ENCODE peak calls at places on chromosomes 4 and X, in six cellular contexts. D is HCT116, A is stomach, L is fibroblast of lung, R is pancreas, B is lung. J is an unnamed sample.

GRCh38 chr4:183399166-183399565 is 45.3 kb upstream of the CDKN2AIP start:
- DNase-seq in L (no peak), A (no peak), R (no peak), B (no peak), D (no peak), J (no peak)

GRCh38 chrX:80285131-80285773 is 135.0 kb upstream of the TENT5D start:
- DNase-seq in A (no peak), L (no peak), B (no peak), D (no peak), R (no peak), J (no peak)

GRCh38 chr4:176323511-176324160 is 3.9 kb downstream of the SPCS3 start:
- DNase-seq in B (no peak), L (peak; percentile 29), D (no peak), A (no peak), R (no peak), J (no peak)

GRCh38 chr4:148305749-148306148 is 136.5 kb downstream of the NR3C2 start:
- DNase-seq in B (no peak), A (no peak), L (no peak), D (no peak), R (no peak), J (no peak)

GRCh38 chrX:71671938-71672337 is 4.6 kb downstream of the LOC101059915 start:
- DNase-seq in D (no peak), A (no peak), L (no peak), R (no peak), B (no peak), J (no peak)

GRCh38 chr4:133146574-133147198 is 2.4 kb upstream of the PCDH10 start:
- DNase-seq in L (peak; percentile 77), A (no peak), D (no peak), B (no peak), R (no peak), J (no peak)

GRCh38 chr4:76657443-76657842 is 222.4 kb downstream of the SHROOM3 start:
- DNase-seq in B (no peak), R (no peak), A (no peak), D (no peak), L (no peak), J (no peak)

GRCh38 chr4:126965876-126966275 is 666.9 kb upstream of the INTU start:
- DNase-seq in B (no peak), A (no peak), L (no peak), D (no peak), R (no peak), J (no peak)

GRCh38 chr4:71187399-71188196 is 151.2 kb upstream of the SLC4A4 start:
- DNase-seq in A (peak; percentile 60), B (peak; percentile 50), R (peak; percentile 49), D (no peak), L (peak; percentile 51), J (peak; percentile 75)

GRCh38 chr4:139767168-139767567 is 101.5 kb downstream of the MGST2 start:
- DNase-seq in D (no peak), L (no peak), R (no peak), A (no peak), B (no peak), J (no peak)

GRCh38 chr4:122044496-122044895 is 92.6 kb upstream of the TRPC3 start:
- DNase-seq in D (no peak), A (no peak), R (no peak), B (no peak), L (no peak), J (no peak)

GRCh38 chrX:115362334-115363095 is 73.0 kb downstream of the LUZP4 start:
- DNase-seq in L (peak; percentile 63), D (no peak), A (no peak), R (no peak), B (no peak), J (no peak)

GRCh38 chr4:1043658-1044468 is 32.4 kb downstream of the FGFRL1 start:
- DNase-seq in B (peak; percentile 89), R (peak; percentile 71), D (peak; percentile 93), A (peak; percentile 77), L (peak; percentile 99), J (peak; percentile 87)

GRCh38 chr4:145034727-145035211 is 63.2 kb downstream of the ANAPC10 start:
- DNase-seq in R (no peak), L (peak; percentile 72), A (no peak), B (no peak), D (peak; percentile 55), J (no peak)

GRCh38 chr4:137514401-137515116 is 17.7 kb downstream of the PCDH18 start:
- DNase-seq in R (no peak), D (no peak), B (no peak), A (no peak), L (no peak), J (no peak)

GRCh38 chrX:50618788-50619558 is 148.3 kb upstream of the DGKK start:
- DNase-seq in R (no peak), B (no peak), D (no peak), L (no peak), A (no peak), J (no peak)

GRCh38 chr4:164866817-164867490 is 10.0 kb upstream of the APELA start:
- DNase-seq in D (no peak), L (no peak), B (no peak), A (no peak), R (no peak), J (no peak)

GRCh38 chrX:10660171-10660570 is 39.8 kb upstream of the MID1 start:
- DNase-seq in D (no peak), L (no peak), B (no peak), A (no peak), R (no peak), J (no peak)

GRCh38 chr4:93414041-93414440 is 414.5 kb upstream of the ATOH1 start:
- DNase-seq in R (no peak), B (no peak), D (no peak), A (no peak), L (no peak), J (no peak)

GRCh38 chr4:166014411-166014810 is 141.4 kb downstream of the TLL1 start:
- DNase-seq in L (no peak), B (no peak), D (no peak), A (no peak), R (no peak), J (no peak)

GRCh38 chr4:148288448-148288847 is 153.8 kb downstream of the NR3C2 start:
- DNase-seq in A (peak; percentile 55), L (no peak), D (no peak), R (peak; percentile 36), B (no peak), J (no peak)

GRCh38 chr4:167885071-167885470 is 207.3 kb upstream of the ANXA10 start:
- DNase-seq in D (no peak), L (no peak), R (no peak), B (no peak), A (no peak), J (no peak)

GRCh38 chr4:167883271-167883670 is 209.1 kb upstream of the ANXA10 start:
- DNase-seq in L (no peak), D (no peak), B (no peak), A (no peak), R (no peak), J (no peak)

GRCh38 chr4:167887726-167888125 is 204.6 kb upstream of the ANXA10 start:
- DNase-seq in B (no peak), A (no peak), R (no peak), D (no peak), L (no peak), J (no peak)

GRCh38 chr4:167890226-167890625 is 202.1 kb upstream of the ANXA10 start:
- DNase-seq in D (no peak), B (no peak), A (no peak), L (peak; percentile 25), R (no peak), J (no peak)

DNA sequence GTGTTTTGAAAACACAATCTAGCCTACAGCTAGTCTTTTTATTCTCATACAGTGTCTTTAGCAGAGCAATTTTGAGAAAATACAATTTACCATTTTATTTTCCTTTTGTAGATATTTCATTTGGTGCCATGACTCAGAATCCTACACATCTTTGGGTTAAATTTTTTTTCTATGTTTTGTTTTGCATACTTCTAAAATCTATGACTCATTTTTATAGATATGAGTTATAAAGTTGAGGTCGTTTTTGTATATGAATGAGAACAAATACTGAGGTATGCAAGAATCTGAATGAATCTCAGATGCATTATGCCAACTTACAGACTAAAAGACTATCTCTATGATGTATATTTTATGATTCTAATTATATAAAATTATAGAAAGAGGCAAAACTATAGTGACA is 206.5 kb upstream of the ANXA10 start:
- DNase-seq in L (peak; percentile 36), D (no peak), R (no peak), A (no peak), B (no peak), J (no peak)
- H3K27ac ChIP-seq in L (no peak overlapping the region), D (no peak overlapping the region), R (no peak overlapping the region), A (no peak overlapping the region), B (no peak overlapping the region), J (no peak overlapping the region)

GRCh38 chr4:91688413-91688812 is 615.4 kb upstream of the GRID2 start:
- DNase-seq in R (no peak), D (peak; percentile 26), A (no peak), B (no peak), L (no peak), J (no peak)
- H3K9me3 ChIP-seq in R (no peaks in the 10 kb centered on the region), D (no peaks in the 10 kb centered on the region), A (no peaks in the 10 kb centered on the region), B (peaks cover 3% of the 10 kb centered on the region), L (no peaks in the 10 kb centered on the region), J (no peaks in the 10 kb centered on the region)

GRCh38 chr4:55903577-55903976 is 45.2 kb upstream of the CEP135 start:
- DNase-seq in A (no peak), B (no peak), R (no peak), L (no peak), D (no peak), J (no peak)

GRCh38 chr4:55906999-55907398 is 41.7 kb upstream of the CEP135 start:
- DNase-seq in L (no peak), B (no peak), A (no peak), R (no peak), D (peak; percentile 64), J (no peak)

GRCh38 chr4:55902677-55903076 is 46.1 kb upstream of the CEP135 start:
- DNase-seq in D (no peak), A (no peak), R (no peak), L (no peak), B (no peak), J (no peak)

GRCh38 chr4:55907469-55907868 is 41.3 kb upstream of the CEP135 start:
- DNase-seq in L (no peak), R (no peak), A (no peak), B (no peak), D (no peak), J (no peak)

DNA sequence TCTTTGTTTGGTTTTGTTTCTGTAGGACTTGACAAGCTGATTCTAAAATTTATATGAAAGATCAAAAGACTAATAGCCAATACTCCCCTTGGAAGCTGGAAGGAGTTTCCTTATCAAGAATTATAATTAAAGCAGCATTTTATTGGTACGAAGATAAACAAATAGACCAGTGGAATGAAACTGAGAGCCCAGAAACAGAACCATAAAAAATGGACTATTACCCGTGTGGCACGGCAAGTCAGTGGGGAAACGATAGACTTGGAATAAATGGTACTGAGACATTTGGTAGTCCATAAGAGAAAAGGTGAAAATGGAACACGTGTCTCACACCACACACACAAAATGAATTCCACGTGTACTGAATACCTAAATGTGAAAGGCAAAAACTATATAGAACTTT is 42.4 kb upstream of the CEP135 start:
- DNase-seq in L (no peak), R (no peak), A (no peak), D (no peak), B (no peak), J (no peak)
- H3K27ac ChIP-seq in L (no peak overlapping the region), R (no peak overlapping the region), A (no peak overlapping the region), D (no peak overlapping the region), B (no peak overlapping the region), J (no peak overlapping the region)

DNA sequence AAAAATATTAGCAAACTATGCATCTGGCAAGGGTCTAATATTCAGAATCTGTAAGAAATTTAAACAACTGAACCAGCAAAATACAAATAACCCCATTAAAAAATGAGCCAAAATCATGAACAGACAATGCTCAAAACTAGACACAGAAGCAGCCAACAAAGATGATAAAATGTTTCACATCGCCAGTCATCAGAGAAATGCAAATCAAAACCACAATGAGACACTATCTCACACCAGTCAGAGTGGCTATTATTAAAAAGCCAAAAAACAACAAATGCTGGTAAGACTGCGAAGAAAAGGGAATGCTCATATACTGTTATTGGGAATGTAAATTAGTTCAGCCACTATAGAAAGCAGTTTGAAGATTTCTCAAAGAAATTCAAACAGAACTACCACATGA is 201.3 kb upstream of the CPEB2 start:
- DNase-seq in A (no peak), R (no peak), B (no peak), L (no peak), D (no peak), J (no peak)
- H3K9me3 ChIP-seq in A (peaks cover 13% of the 10 kb centered on the region), R (no peaks in the 10 kb centered on the region), B (peaks cover 6% of the 10 kb centered on the region), L (no peaks in the 10 kb centered on the region), D (no peaks in the 10 kb centered on the region), J (no peaks in the 10 kb centered on the region)